ENCODE peak calls at places on chromosomes 12 and 14, in eight cellular contexts. Z, S, M, Y, E, F, D and V are unnamed samples.
A peak's percentile ranks its signal among the peaks of the same experiment; 100 is the strongest.

GRCh38 chr14:20400965-20401593 is 12.2 kb downstream of the TEP1 start:
- DNase-seq in Z (no peak), S (no peak), M (no peak), Y (no peak), E (no peak), F (no peak), D (no peak), V (no peak)

GRCh38 chr12:6074979-6075585 is 49.4 kb downstream of the VWF start:
- DNase-seq in Z (peak; percentile 63), S (no peak), M (no peak), Y (peak; percentile 21), E (peak; percentile 11), F (peak; percentile 36), D (no peak), V (peak; percentile 16)

GRCh38 chr12:106774808-106775524 is 484 bp downstream of the RIC8B start:
- DNase-seq in Z (no peak), S (no peak), M (no peak), Y (no peak), E (no peak), F (no peak), D (peak; percentile 55), V (peak; percentile 15)

GRCh38 chr14:100317389-100317788 is 5.8 kb upstream of the SLC25A47 start:
- DNase-seq in Z (no peak), S (no peak), M (no peak), Y (no peak), E (no peak), F (no peak), D (no peak), V (no peak)

GRCh38 chr12:32446306-32447119 is 47.2 kb downstream of the FGD4 start:
- DNase-seq in Z (no peak), S (no peak), M (no peak), Y (no peak), E (no peak), F (no peak), D (no peak), V (no peak)

GRCh38 chr14:76720382-76720813 is 40.9 kb upstream of the VASH1 start:
- DNase-seq in Z (peak; percentile 85), S (no peak), M (no peak), Y (no peak), E (no peak), F (peak; percentile 36), D (peak; percentile 37), V (no peak)

GRCh38 chr14:42335918-42336317 is 729.2 kb downstream of the LRFN5 start:
- DNase-seq in Z (no peak), S (no peak), M (no peak), Y (no peak), E (no peak), F (no peak), D (no peak), V (no peak)

GRCh38 chr12:126752021-126752420 is 1514.9 kb upstream of the TMEM132C start:
- DNase-seq in Z (no peak), S (no peak), M (no peak), Y (no peak), E (no peak), F (no peak), D (no peak), V (no peak)

GRCh38 chr14:50839696-50840095 is 8.7 kb upstream of the NIN start:
- DNase-seq in Z (no peak), S (no peak), M (no peak), Y (no peak), E (no peak), F (no peak), D (no peak), V (no peak)

GRCh38 chr12:48189331-48190125 is 6.1 kb downstream of the CCDC184 start:
- DNase-seq in Z (peak; percentile 60), S (peak; percentile 70), M (peak; percentile 76), Y (peak; percentile 22), E (peak; percentile 59), F (peak; percentile 76), D (peak; percentile 70), V (peak; percentile 52)

GRCh38 chr12:49750027-49750977 is 8.9 kb downstream of the TMBIM6 start:
- DNase-seq in Z (no peak), S (no peak), M (no peak), Y (no peak), E (peak; percentile 12), F (no peak), D (no peak), V (peak; percentile 20)

GRCh38 chr14:81831128-81831815 is 297.6 kb upstream of the SEL1L start:
- DNase-seq in Z (peak; percentile 50), S (no peak), M (no peak), Y (no peak), E (no peak), F (no peak), D (no peak), V (no peak)